ENCODE peak calls at places on chromosome 6, in eight cellular contexts. One of them, this sample, is unnamed.

GRCh38 chr6:169803816-169804340 is 52.5 kb downstream of the ERMARD start:
- DNase-seq in adrenal gland: no peak
- DNase-seq in IMR-90: no peak
- DNase-seq in transverse colon: no peak
- DNase-seq in Peyer's patch: peak; percentile 9
- DNase-seq in ovary: no peak
- DNase-seq in heart left ventricle: no peak
- DNase-seq in GM12878: no peak
- DNase-seq in this sample: no peak

GRCh38 chr6:147508073-147508870 is at the start of gene SAMD5:
- DNase-seq in ovary: peak; percentile 61
- DNase-seq in heart left ventricle: peak; percentile 76
- DNase-seq in GM12878: no peak
- DNase-seq in transverse colon: peak; percentile 74
- DNase-seq in adrenal gland: peak; percentile 60
- DNase-seq in Peyer's patch: peak; percentile 85
- DNase-seq in IMR-90: peak; percentile 68
- DNase-seq in this sample: peak; percentile 88

GRCh38 chr6:105824732-105825131 is 261.4 kb upstream of the PRDM1 start:
- DNase-seq in heart left ventricle: no peak
- DNase-seq in adrenal gland: no peak
- DNase-seq in Peyer's patch: no peak
- DNase-seq in IMR-90: peak; percentile 81
- DNase-seq in ovary: no peak
- DNase-seq in GM12878: no peak
- DNase-seq in transverse colon: no peak
- DNase-seq in this sample: no peak

GRCh38 chr6:57182017-57182432 is 9.9 kb downstream of the BAG2 start:
- DNase-seq in ovary: no peak
- DNase-seq in GM12878: no peak
- DNase-seq in Peyer's patch: no peak
- DNase-seq in IMR-90: peak; percentile 83
- DNase-seq in heart left ventricle: no peak
- DNase-seq in adrenal gland: no peak
- DNase-seq in transverse colon: no peak
- DNase-seq in this sample: no peak

GRCh38 chr6:108348655-108349349 is 53.9 kb downstream of the AFG1L start:
- DNase-seq in ovary: no peak
- DNase-seq in heart left ventricle: no peak
- DNase-seq in Peyer's patch: no peak
- DNase-seq in IMR-90: no peak
- DNase-seq in adrenal gland: no peak
- DNase-seq in GM12878: peak; percentile 77
- DNase-seq in transverse colon: no peak
- DNase-seq in this sample: no peak

GRCh38 chr6:137493218-137494038 is 766 bp downstream of the OLIG3 start:
- DNase-seq in GM12878: no peak
- DNase-seq in Peyer's patch: peak; percentile 72
- DNase-seq in ovary: no peak
- DNase-seq in IMR-90: no peak
- DNase-seq in transverse colon: no peak
- DNase-seq in adrenal gland: no peak
- DNase-seq in heart left ventricle: no peak
- DNase-seq in this sample: peak; percentile 50

GRCh38 chr6:10140121-10140520 is 274.8 kb downstream of the TFAP2A start:
- DNase-seq in adrenal gland: no peak
- DNase-seq in GM12878: no peak
- DNase-seq in ovary: no peak
- DNase-seq in IMR-90: no peak
- DNase-seq in Peyer's patch: no peak
- DNase-seq in transverse colon: no peak
- DNase-seq in heart left ventricle: no peak
- DNase-seq in this sample: no peak

GRCh38 chr6:323730-324088 is 31.4 kb downstream of the DUSP22 start:
- DNase-seq in transverse colon: no peak
- DNase-seq in GM12878: no peak
- DNase-seq in ovary: no peak
- DNase-seq in heart left ventricle: no peak
- DNase-seq in Peyer's patch: peak; percentile 40
- DNase-seq in IMR-90: no peak
- DNase-seq in adrenal gland: no peak
- DNase-seq in this sample: no peak

GRCh38 chr6:113734886-113735481 is 122.2 kb upstream of the MARCKS start:
- DNase-seq in ovary: no peak
- DNase-seq in heart left ventricle: no peak
- DNase-seq in adrenal gland: no peak
- DNase-seq in Peyer's patch: no peak
- DNase-seq in GM12878: no peak
- DNase-seq in transverse colon: no peak
- DNase-seq in IMR-90: peak; percentile 45
- DNase-seq in this sample: no peak

GRCh38 chr6:166743925-166744653 is 117.0 kb upstream of the RPS6KA2 start:
- DNase-seq in IMR-90: peak; percentile 13
- DNase-seq in ovary: no peak
- DNase-seq in heart left ventricle: no peak
- DNase-seq in Peyer's patch: no peak
- DNase-seq in GM12878: no peak
- DNase-seq in transverse colon: no peak
- DNase-seq in adrenal gland: no peak
- DNase-seq in this sample: no peak

GRCh38 chr6:1724124-1724523 is 114.4 kb downstream of the FOXC1 start:
- DNase-seq in GM12878: no peak
- DNase-seq in IMR-90: no peak
- DNase-seq in adrenal gland: no peak
- DNase-seq in heart left ventricle: no peak
- DNase-seq in ovary: no peak
- DNase-seq in transverse colon: no peak
- DNase-seq in Peyer's patch: no peak
- DNase-seq in this sample: no peak

GRCh38 chr6:87465041-87465440 is 7.7 kb upstream of the SLC35A1 start:
- DNase-seq in adrenal gland: no peak
- DNase-seq in GM12878: no peak
- DNase-seq in ovary: no peak
- DNase-seq in transverse colon: peak; percentile 74
- DNase-seq in heart left ventricle: no peak
- DNase-seq in IMR-90: no peak
- DNase-seq in Peyer's patch: peak; percentile 55
- DNase-seq in this sample: no peak

GRCh38 chr6:125919618-125920017 is 37.0 kb upstream of the HINT3 start:
- DNase-seq in transverse colon: no peak
- DNase-seq in adrenal gland: no peak
- DNase-seq in heart left ventricle: no peak
- DNase-seq in IMR-90: no peak
- DNase-seq in GM12878: no peak
- DNase-seq in ovary: no peak
- DNase-seq in Peyer's patch: no peak
- DNase-seq in this sample: no peak

GRCh38 chr6:89492025-89492640 is 59.2 kb downstream of the ANKRD6 start:
- DNase-seq in transverse colon: no peak
- DNase-seq in ovary: no peak
- DNase-seq in heart left ventricle: no peak
- DNase-seq in GM12878: no peak
- DNase-seq in IMR-90: no peak
- DNase-seq in Peyer's patch: no peak
- DNase-seq in adrenal gland: no peak
- DNase-seq in this sample: no peak

GRCh38 chr6:3288711-3289663 is 30.2 kb downstream of the PSMG4 start:
- DNase-seq in adrenal gland: no peak
- DNase-seq in heart left ventricle: no peak
- DNase-seq in IMR-90: no peak
- DNase-seq in transverse colon: no peak
- DNase-seq in Peyer's patch: peak; percentile 45
- DNase-seq in ovary: peak; percentile 34
- DNase-seq in GM12878: no peak
- DNase-seq in this sample: no peak

GRCh38 chr6:56953597-56954388 is 1.1 kb upstream of the BEND6 start:
- DNase-seq in ovary: peak; percentile 33
- DNase-seq in GM12878: peak; percentile 38
- DNase-seq in Peyer's patch: no peak
- DNase-seq in adrenal gland: no peak
- DNase-seq in transverse colon: peak; percentile 8
- DNase-seq in heart left ventricle: no peak
- DNase-seq in IMR-90: no peak
- DNase-seq in this sample: no peak

GRCh38 chr6:53240763-53241162 is 92.1 kb upstream of the GCM1 start:
- DNase-seq in Peyer's patch: no peak
- DNase-seq in ovary: no peak
- DNase-seq in GM12878: no peak
- DNase-seq in transverse colon: no peak
- DNase-seq in adrenal gland: no peak
- DNase-seq in IMR-90: no peak
- DNase-seq in heart left ventricle: no peak
- DNase-seq in this sample: no peak

GRCh38 chr6:35733633-35734032 is 3.2 kb upstream of the ARMC12 start:
- DNase-seq in GM12878: no peak
- DNase-seq in transverse colon: no peak
- DNase-seq in IMR-90: no peak
- DNase-seq in heart left ventricle: no peak
- DNase-seq in Peyer's patch: no peak
- DNase-seq in ovary: no peak
- DNase-seq in adrenal gland: no peak
- DNase-seq in this sample: peak; percentile 62

GRCh38 chr6:41967312-41968287 is 26.0 kb upstream of the CCND3 start:
- DNase-seq in heart left ventricle: no peak
- DNase-seq in transverse colon: no peak
- DNase-seq in Peyer's patch: no peak
- DNase-seq in GM12878: no peak
- DNase-seq in ovary: no peak
- DNase-seq in adrenal gland: no peak
- DNase-seq in IMR-90: peak; percentile 30
- DNase-seq in this sample: no peak
- TF ChIP-seq POLR2A in heart left ventricle: no peak
- TF ChIP-seq POLR2A in transverse colon: no peak
- TF ChIP-seq POLR2A in Peyer's patch: no peak
- TF ChIP-seq POLR2A in GM12878: no peak
- TF ChIP-seq POLR2A in ovary: no peak
- TF ChIP-seq POLR2A in adrenal gland: no peak
- TF ChIP-seq POLR2A in IMR-90: no peak
- TF ChIP-seq POLR2A in this sample: no peak

GRCh38 chr6:82068721-82069120 is 178.8 kb downstream of the IBTK start:
- DNase-seq in Peyer's patch: no peak
- DNase-seq in transverse colon: no peak
- DNase-seq in heart left ventricle: no peak
- DNase-seq in adrenal gland: no peak
- DNase-seq in IMR-90: no peak
- DNase-seq in ovary: no peak
- DNase-seq in GM12878: no peak
- DNase-seq in this sample: no peak
- H3K27ac ChIP-seq in Peyer's patch: no peak overlapping the region
- H3K27ac ChIP-seq in transverse colon: no peak overlapping the region
- H3K27ac ChIP-seq in heart left ventricle: no peak overlapping the region
- H3K27ac ChIP-seq in adrenal gland: no peak overlapping the region
- H3K27ac ChIP-seq in IMR-90: no peak overlapping the region
- H3K27ac ChIP-seq in ovary: no peak overlapping the region
- H3K27ac ChIP-seq in GM12878: no peak overlapping the region
- H3K27ac ChIP-seq in this sample: no peak overlapping the region

GRCh38 chr6:100449239-100449691 is 15.5 kb downstream of the SIM1 start:
- DNase-seq in GM12878: no peak
- DNase-seq in Peyer's patch: no peak
- DNase-seq in IMR-90: no peak
- DNase-seq in heart left ventricle: no peak
- DNase-seq in transverse colon: no peak
- DNase-seq in ovary: no peak
- DNase-seq in adrenal gland: no peak
- DNase-seq in this sample: no peak
- H3K27me3 ChIP-seq in GM12878: peaks cover 28% of the 10 kb centered on the region
- H3K27me3 ChIP-seq in Peyer's patch: peaks cover 20% of the 10 kb centered on the region
- H3K27me3 ChIP-seq in IMR-90: peaks cover 95% of the 10 kb centered on the region
- H3K27me3 ChIP-seq in heart left ventricle: peaks cover 98% of the 10 kb centered on the region
- H3K27me3 ChIP-seq in transverse colon: peaks cover 99% of the 10 kb centered on the region
- H3K27me3 ChIP-seq in ovary: no peaks in the 10 kb centered on the region
- H3K27me3 ChIP-seq in adrenal gland: peaks cover 81% of the 10 kb centered on the region
- H3K27me3 ChIP-seq in this sample: peaks cover 36% of the 10 kb centered on the region

GRCh38 chr6:144063744-144064401 is 31.5 kb downstream of the SF3B5 start:
- DNase-seq in ovary: peak; percentile 58
- DNase-seq in heart left ventricle: peak; percentile 88
- DNase-seq in adrenal gland: peak; percentile 88
- DNase-seq in IMR-90: no peak
- DNase-seq in transverse colon: peak; percentile 95
- DNase-seq in GM12878: peak; percentile 59
- DNase-seq in Peyer's patch: peak; percentile 96
- DNase-seq in this sample: peak; percentile 96
- TF ChIP-seq POLR2A in ovary: no peak
- TF ChIP-seq POLR2A in heart left ventricle: peak; percentile 61
- TF ChIP-seq POLR2A in adrenal gland: peak; percentile 72
- TF ChIP-seq POLR2A in IMR-90: no peak
- TF ChIP-seq POLR2A in transverse colon: peak; percentile 98
- TF ChIP-seq POLR2A in GM12878: peak; percentile 97
- TF ChIP-seq POLR2A in Peyer's patch: peak; percentile 97
- TF ChIP-seq POLR2A in this sample: peak; percentile 90

This sample was measured in right lobe of liver.